ENCODE peak calls at places on chromosomes 13 and 19, in six cellular contexts. One of them, this sample, is unnamed.

GRCh38 chr19:46609511-46610412 is 8.6 kb downstream of the CALM3 start:
- DNase-seq in activated CD8-positive, alpha-beta memory T cell treated with anti-CD3 and anti-CD28 coated beads for 1 hour: no peak
- DNase-seq in naive B cell: no peak
- DNase-seq in stimulated activated CD8-positive, alpha-beta memory T cell treated with anti-CD3 and anti-CD28 coated beads, Interleukin-4, amount 100 ng/mL, for 4 hours: no peak
- DNase-seq in MCF 10A: no peak
- DNase-seq in activated T-helper 2 cell treated with anti-CD3 and anti-CD28 coated beads, Interferon-gamma antibody, Interleukin-2, Interleukin-4, amounts not matched to agents 10 μg/mL and 5 μg/mL and 100 μg/mL, durations not matched to agents 14 hours and 24 hours and 36 hours: no peak
- DNase-seq in this sample: no peak

GRCh38 chr13:33349996-33350826 is 64.7 kb upstream of the STARD13 start:
- DNase-seq in stimulated activated CD8-positive, alpha-beta memory T cell treated with anti-CD3 and anti-CD28 coated beads, Interleukin-4, amount 100 ng/mL, for 4 hours: no peak
- DNase-seq in activated T-helper 2 cell treated with anti-CD3 and anti-CD28 coated beads, Interferon-gamma antibody, Interleukin-2, Interleukin-4, amounts not matched to agents 10 μg/mL and 5 μg/mL and 100 μg/mL, durations not matched to agents 14 hours and 24 hours and 36 hours: no peak
- DNase-seq in activated CD8-positive, alpha-beta memory T cell treated with anti-CD3 and anti-CD28 coated beads for 1 hour: no peak
- DNase-seq in naive B cell: no peak
- DNase-seq in MCF 10A: no peak
- DNase-seq in this sample: peak; percentile 17

GRCh38 chr19:53945441-53945840 is 17.3 kb upstream of the CACNG8 start:
- DNase-seq in naive B cell: no peak
- DNase-seq in activated CD8-positive, alpha-beta memory T cell treated with anti-CD3 and anti-CD28 coated beads for 1 hour: no peak
- DNase-seq in activated T-helper 2 cell treated with anti-CD3 and anti-CD28 coated beads, Interferon-gamma antibody, Interleukin-2, Interleukin-4, amounts not matched to agents 10 μg/mL and 5 μg/mL and 100 μg/mL, durations not matched to agents 14 hours and 24 hours and 36 hours: no peak
- DNase-seq in stimulated activated CD8-positive, alpha-beta memory T cell treated with anti-CD3 and anti-CD28 coated beads, Interleukin-4, amount 100 ng/mL, for 4 hours: no peak
- DNase-seq in MCF 10A: peak; percentile 5
- DNase-seq in this sample: no peak

GRCh38 chr19:35518313-35518712 is 4.9 kb upstream of the DMKN start:
- DNase-seq in naive B cell: no peak
- DNase-seq in stimulated activated CD8-positive, alpha-beta memory T cell treated with anti-CD3 and anti-CD28 coated beads, Interleukin-4, amount 100 ng/mL, for 4 hours: no peak
- DNase-seq in activated CD8-positive, alpha-beta memory T cell treated with anti-CD3 and anti-CD28 coated beads for 1 hour: no peak
- DNase-seq in activated T-helper 2 cell treated with anti-CD3 and anti-CD28 coated beads, Interferon-gamma antibody, Interleukin-2, Interleukin-4, amounts not matched to agents 10 μg/mL and 5 μg/mL and 100 μg/mL, durations not matched to agents 14 hours and 24 hours and 36 hours: no peak
- DNase-seq in MCF 10A: peak; percentile 91
- DNase-seq in this sample: peak; percentile 74

GRCh38 chr19:16371540-16371986 is 46.9 kb downstream of the KLF2 start:
- DNase-seq in MCF 10A: no peak
- DNase-seq in stimulated activated CD8-positive, alpha-beta memory T cell treated with anti-CD3 and anti-CD28 coated beads, Interleukin-4, amount 100 ng/mL, for 4 hours: peak; percentile 57
- DNase-seq in activated T-helper 2 cell treated with anti-CD3 and anti-CD28 coated beads, Interferon-gamma antibody, Interleukin-2, Interleukin-4, amounts not matched to agents 10 μg/mL and 5 μg/mL and 100 μg/mL, durations not matched to agents 14 hours and 24 hours and 36 hours: peak; percentile 93
- DNase-seq in naive B cell: peak; percentile 95
- DNase-seq in activated CD8-positive, alpha-beta memory T cell treated with anti-CD3 and anti-CD28 coated beads for 1 hour: peak; percentile 78
- DNase-seq in this sample: no peak

GRCh38 chr13:80840313-80840976 is 499.5 kb upstream of the SPRY2 start:
- DNase-seq in activated CD8-positive, alpha-beta memory T cell treated with anti-CD3 and anti-CD28 coated beads for 1 hour: no peak
- DNase-seq in stimulated activated CD8-positive, alpha-beta memory T cell treated with anti-CD3 and anti-CD28 coated beads, Interleukin-4, amount 100 ng/mL, for 4 hours: no peak
- DNase-seq in naive B cell: no peak
- DNase-seq in MCF 10A: no peak
- DNase-seq in activated T-helper 2 cell treated with anti-CD3 and anti-CD28 coated beads, Interferon-gamma antibody, Interleukin-2, Interleukin-4, amounts not matched to agents 10 μg/mL and 5 μg/mL and 100 μg/mL, durations not matched to agents 14 hours and 24 hours and 36 hours: no peak
- DNase-seq in this sample: no peak

GRCh38 chr19:44993926-44994537 is 7.2 kb upstream of the RELB start:
- DNase-seq in activated T-helper 2 cell treated with anti-CD3 and anti-CD28 coated beads, Interferon-gamma antibody, Interleukin-2, Interleukin-4, amounts not matched to agents 10 μg/mL and 5 μg/mL and 100 μg/mL, durations not matched to agents 14 hours and 24 hours and 36 hours: no peak
- DNase-seq in stimulated activated CD8-positive, alpha-beta memory T cell treated with anti-CD3 and anti-CD28 coated beads, Interleukin-4, amount 100 ng/mL, for 4 hours: no peak
- DNase-seq in activated CD8-positive, alpha-beta memory T cell treated with anti-CD3 and anti-CD28 coated beads for 1 hour: no peak
- DNase-seq in MCF 10A: no peak
- DNase-seq in naive B cell: no peak
- DNase-seq in this sample: no peak

GRCh38 chr13:42047561-42048322 is 706 bp upstream of the DGKH start:
- DNase-seq in activated CD8-positive, alpha-beta memory T cell treated with anti-CD3 and anti-CD28 coated beads for 1 hour: no peak
- DNase-seq in MCF 10A: peak; percentile 82
- DNase-seq in stimulated activated CD8-positive, alpha-beta memory T cell treated with anti-CD3 and anti-CD28 coated beads, Interleukin-4, amount 100 ng/mL, for 4 hours: no peak
- DNase-seq in activated T-helper 2 cell treated with anti-CD3 and anti-CD28 coated beads, Interferon-gamma antibody, Interleukin-2, Interleukin-4, amounts not matched to agents 10 μg/mL and 5 μg/mL and 100 μg/mL, durations not matched to agents 14 hours and 24 hours and 36 hours: peak; percentile 20
- DNase-seq in naive B cell: no peak
- DNase-seq in this sample: peak; percentile 53

GRCh38 chr13:93462151-93462550 is 235.5 kb downstream of the GPC6 start:
- DNase-seq in MCF 10A: no peak
- DNase-seq in activated T-helper 2 cell treated with anti-CD3 and anti-CD28 coated beads, Interferon-gamma antibody, Interleukin-2, Interleukin-4, amounts not matched to agents 10 μg/mL and 5 μg/mL and 100 μg/mL, durations not matched to agents 14 hours and 24 hours and 36 hours: no peak
- DNase-seq in stimulated activated CD8-positive, alpha-beta memory T cell treated with anti-CD3 and anti-CD28 coated beads, Interleukin-4, amount 100 ng/mL, for 4 hours: no peak
- DNase-seq in naive B cell: no peak
- DNase-seq in activated CD8-positive, alpha-beta memory T cell treated with anti-CD3 and anti-CD28 coated beads for 1 hour: no peak
- DNase-seq in this sample: no peak

GRCh38 chr13:20359335-20359734 is 127.2 kb upstream of the GJB6 start:
- DNase-seq in stimulated activated CD8-positive, alpha-beta memory T cell treated with anti-CD3 and anti-CD28 coated beads, Interleukin-4, amount 100 ng/mL, for 4 hours: no peak
- DNase-seq in activated CD8-positive, alpha-beta memory T cell treated with anti-CD3 and anti-CD28 coated beads for 1 hour: no peak
- DNase-seq in naive B cell: no peak
- DNase-seq in activated T-helper 2 cell treated with anti-CD3 and anti-CD28 coated beads, Interferon-gamma antibody, Interleukin-2, Interleukin-4, amounts not matched to agents 10 μg/mL and 5 μg/mL and 100 μg/mL, durations not matched to agents 14 hours and 24 hours and 36 hours: no peak
- DNase-seq in MCF 10A: peak; percentile 95
- DNase-seq in this sample: peak; percentile 100

GRCh38 chr13:75938811-75939525 is 302.8 kb downstream of the LMO7 start:
- DNase-seq in naive B cell: no peak
- DNase-seq in activated T-helper 2 cell treated with anti-CD3 and anti-CD28 coated beads, Interferon-gamma antibody, Interleukin-2, Interleukin-4, amounts not matched to agents 10 μg/mL and 5 μg/mL and 100 μg/mL, durations not matched to agents 14 hours and 24 hours and 36 hours: no peak
- DNase-seq in stimulated activated CD8-positive, alpha-beta memory T cell treated with anti-CD3 and anti-CD28 coated beads, Interleukin-4, amount 100 ng/mL, for 4 hours: no peak
- DNase-seq in activated CD8-positive, alpha-beta memory T cell treated with anti-CD3 and anti-CD28 coated beads for 1 hour: no peak
- DNase-seq in MCF 10A: peak; percentile 44
- DNase-seq in this sample: no peak

GRCh38 chr19:10122066-10122465 is 2.4 kb upstream of the EIF3G start:
- DNase-seq in MCF 10A: no peak
- DNase-seq in activated CD8-positive, alpha-beta memory T cell treated with anti-CD3 and anti-CD28 coated beads for 1 hour: no peak
- DNase-seq in naive B cell: no peak
- DNase-seq in activated T-helper 2 cell treated with anti-CD3 and anti-CD28 coated beads, Interferon-gamma antibody, Interleukin-2, Interleukin-4, amounts not matched to agents 10 μg/mL and 5 μg/mL and 100 μg/mL, durations not matched to agents 14 hours and 24 hours and 36 hours: no peak
- DNase-seq in stimulated activated CD8-positive, alpha-beta memory T cell treated with anti-CD3 and anti-CD28 coated beads, Interleukin-4, amount 100 ng/mL, for 4 hours: no peak
- DNase-seq in this sample: no peak

GRCh38 chr19:2207991-2208860 is 27.9 kb downstream of the PLEKHJ1 start:
- DNase-seq in MCF 10A: no peak
- DNase-seq in naive B cell: no peak
- DNase-seq in activated T-helper 2 cell treated with anti-CD3 and anti-CD28 coated beads, Interferon-gamma antibody, Interleukin-2, Interleukin-4, amounts not matched to agents 10 μg/mL and 5 μg/mL and 100 μg/mL, durations not matched to agents 14 hours and 24 hours and 36 hours: no peak
- DNase-seq in stimulated activated CD8-positive, alpha-beta memory T cell treated with anti-CD3 and anti-CD28 coated beads, Interleukin-4, amount 100 ng/mL, for 4 hours: no peak
- DNase-seq in activated CD8-positive, alpha-beta memory T cell treated with anti-CD3 and anti-CD28 coated beads for 1 hour: no peak
- DNase-seq in this sample: no peak

GRCh38 chr13:99442273-99442895 is 58.9 kb upstream of the TM9SF2 start:
- DNase-seq in stimulated activated CD8-positive, alpha-beta memory T cell treated with anti-CD3 and anti-CD28 coated beads, Interleukin-4, amount 100 ng/mL, for 4 hours: no peak
- DNase-seq in activated CD8-positive, alpha-beta memory T cell treated with anti-CD3 and anti-CD28 coated beads for 1 hour: no peak
- DNase-seq in naive B cell: peak; percentile 60
- DNase-seq in activated T-helper 2 cell treated with anti-CD3 and anti-CD28 coated beads, Interferon-gamma antibody, Interleukin-2, Interleukin-4, amounts not matched to agents 10 μg/mL and 5 μg/mL and 100 μg/mL, durations not matched to agents 14 hours and 24 hours and 36 hours: no peak
- DNase-seq in MCF 10A: peak; percentile 61
- DNase-seq in this sample: no peak

This sample was measured in foreskin keratinocyte.